ENCODE peak calls at places on chromosome 21, in six cellular contexts. H, D, O, U, G and J are unnamed samples.

GRCh38 chr21:25369524-25370300 is 237.6 kb downstream of the MRPL39 start:
- DNase-seq in O (no peak), G (no peak), H (no peak), D (no peak), U (no peak), J (no peak)

GRCh38 chr21:34621434-34622000 is 6.6 kb upstream of the RCAN1 start:
- DNase-seq in O (no peak), H (no peak), G (no peak), D (no peak), U (no peak), J (no peak)

GRCh38 chr21:45836268-45836655 is 145.3 kb upstream of the COL6A1 start:
- DNase-seq in D (no peak), G (no peak), H (no peak), U (no peak), O (no peak), J (no peak)

GRCh38 chr21:8991968-8992621 is 1529.3 kb upstream of the TPTE start:
- DNase-seq in H (no peak), D (no peak), O (no peak), U (no peak), G (no peak), J (no peak)

GRCh38 chr21:26135520-26135919 is 35.0 kb downstream of the APP start:
- DNase-seq in H (no peak), G (no peak), D (no peak), O (no peak), U (no peak), J (no peak)

GRCh38 chr21:43937898-43938309 is 72.9 kb downstream of the AGPAT3 start:
- DNase-seq in D (no peak), H (peak), G (no peak), O (no peak), U (peak), J (no peak)

GRCh38 chr21:45264146-45264918 is 23.4 kb downstream of the POFUT2 start:
- DNase-seq in G (no peak), D (no peak), O (peak), H (no peak), U (no peak), J (no peak)

GRCh38 chr21:17752171-17752570 is 67.0 kb downstream of the C21orf91 start:
- DNase-seq in D (no peak), O (no peak), G (no peak), U (no peak), H (no peak), J (no peak)

GRCh38 chr21:29238967-29239289 is 59.8 kb upstream of the BACH1 start:
- DNase-seq in G (no peak), D (no peak), U (no peak), H (peak), O (no peak), J (no peak)

GRCh38 chr21:45074818-45075605 is 632 bp downstream of the ADARB1 start:
- DNase-seq in G (no peak), H (peak), D (no peak), U (no peak), O (peak), J (no peak)

GRCh38 chr21:33540711-33541104 is 1.2 kb downstream of the GART start:
- DNase-seq in O (no peak), U (peak), D (no peak), H (no peak), G (no peak), J (no peak)

GRCh38 chr21:46211786-46212720 is 16.5 kb downstream of the LSS start:
- DNase-seq in H (no peak), D (no peak), G (no peak), U (no peak), O (peak), J (no peak)

GRCh38 chr21:34796518-34797201 is 127.9 kb downstream of the CLIC6 start:
- DNase-seq in U (no peak), D (no peak), G (no peak), O (no peak), H (no peak), J (no peak)

GRCh38 chr21:19122371-19122770 is 718.8 kb upstream of the TMPRSS15 start:
- DNase-seq in H (no peak), D (no peak), G (no peak), U (no peak), O (no peak), J (no peak)

GRCh38 chr21:29177800-29178199 is 47.4 kb downstream of the MAP3K7CL start:
- DNase-seq in O (no peak), H (no peak), U (no peak), D (no peak), G (no peak), J (no peak)

GRCh38 chr21:45326169-45326833 is 38.6 kb upstream of the POFUT2 start:
- DNase-seq in H (no peak), G (no peak), O (no peak), U (no peak), D (no peak), J (no peak)

GRCh38 chr21:17742940-17743592 is 76.1 kb downstream of the C21orf91 start:
- DNase-seq in D (no peak), U (no peak), O (no peak), H (no peak), G (no peak), J (no peak)

GRCh38 chr21:16800536-16800935 is 712.3 kb upstream of the CXADR start:
- DNase-seq in D (no peak), H (no peak), G (no peak), O (no peak), U (no peak), J (no peak)

GRCh38 chr21:45262616-45263015 is 25.1 kb downstream of the POFUT2 start:
- DNase-seq in U (peak), D (no peak), G (no peak), H (no peak), O (no peak), J (no peak)

GRCh38 chr21:44699502-44700001 is 2.6 kb downstream of the KRTAP10-12 start:
- DNase-seq in H (no peak), O (no peak), D (no peak), G (no peak), U (no peak), J (no peak)

GRCh38 chr21:16124397-16125130 is 394.8 kb downstream of the USP25 start:
- DNase-seq in U (no peak), O (no peak), H (no peak), D (peak), G (no peak), J (peak)

GRCh38 chr21:46409641-46410406 is 48.9 kb upstream of the DIP2A start:
- DNase-seq in O (no peak), H (no peak), U (no peak), G (no peak), D (no peak), J (no peak)

GRCh38 chr21:45450741-45451740 is 46.1 kb downstream of the COL18A1 start:
- DNase-seq in G (no peak), O (no peak), H (no peak), D (no peak), U (no peak), J (no peak)

GRCh38 chr21:27532081-27532480 is 565.2 kb upstream of the ADAMTS5 start:
- DNase-seq in H (no peak), O (no peak), U (no peak), G (no peak), D (no peak), J (no peak)

GRCh38 chr21:33642896-33643657 is 776 bp downstream of the ITSN1 start:
- DNase-seq in H (no peak), O (no peak), G (no peak), D (no peak), U (peak), J (no peak)

GRCh38 chr21:45766501-45766900 is 123.0 kb downstream of the PCBP3 start:
- DNase-seq in H (no peak), D (no peak), O (no peak), G (no peak), U (no peak), J (no peak)

GRCh38 chr21:35086357-35086756 is 37.3 kb upstream of the RUNX1 start:
- DNase-seq in O (no peak), H (no peak), U (no peak), G (no peak), D (no peak), J (no peak)

GRCh38 chr21:45590246-45590725 is 48.0 kb upstream of the SLC19A1 start:
- DNase-seq in O (peak), D (no peak), G (no peak), U (peak), H (peak), J (no peak)

GRCh38 chr21:16942703-16943102 is 570.1 kb upstream of the CXADR start:
- DNase-seq in H (no peak), G (no peak), O (no peak), U (no peak), D (no peak), J (no peak)

GRCh38 chr21:17799414-17800164 is 19.6 kb downstream of the C21orf91 start:
- DNase-seq in D (no peak), U (no peak), O (no peak), H (no peak), G (no peak), J (no peak)

GRCh38 chr21:28746166-28746565 is 246.5 kb downstream of the LTN1 start:
- DNase-seq in H (no peak), O (no peak), G (no peak), D (no peak), U (no peak), J (no peak)

GRCh38 chr21:45140346-45140940 is 66.1 kb downstream of the ADARB1 start:
- DNase-seq in U (peak), O (peak), D (peak), G (no peak), H (peak), J (peak)

GRCh38 chr21:44761011-44761729 is 40.5 kb downstream of the UBE2G2 start:
- DNase-seq in U (peak), G (no peak), D (no peak), O (no peak), H (no peak), J (no peak)

GRCh38 chr21:26835027-26835713 is 10.0 kb downstream of the ADAMTS1 start:
- DNase-seq in O (no peak), D (no peak), G (no peak), U (no peak), H (no peak), J (peak)

GRCh38 chr21:16285646-16286223 is 556.0 kb downstream of the USP25 start:
- DNase-seq in O (no peak), H (no peak), G (no peak), D (no peak), U (no peak), J (no peak)

GRCh38 chr21:29716753-29717152 is 223.0 kb downstream of the GRIK1 start:
- DNase-seq in H (no peak), D (no peak), U (no peak), G (no peak), O (no peak), J (no peak)

GRCh38 chr21:46627726-46628125 is 7.7 kb upstream of the PRMT2 start:
- DNase-seq in O (no peak), H (no peak), G (no peak), U (no peak), D (no peak), J (no peak)

DNA sequence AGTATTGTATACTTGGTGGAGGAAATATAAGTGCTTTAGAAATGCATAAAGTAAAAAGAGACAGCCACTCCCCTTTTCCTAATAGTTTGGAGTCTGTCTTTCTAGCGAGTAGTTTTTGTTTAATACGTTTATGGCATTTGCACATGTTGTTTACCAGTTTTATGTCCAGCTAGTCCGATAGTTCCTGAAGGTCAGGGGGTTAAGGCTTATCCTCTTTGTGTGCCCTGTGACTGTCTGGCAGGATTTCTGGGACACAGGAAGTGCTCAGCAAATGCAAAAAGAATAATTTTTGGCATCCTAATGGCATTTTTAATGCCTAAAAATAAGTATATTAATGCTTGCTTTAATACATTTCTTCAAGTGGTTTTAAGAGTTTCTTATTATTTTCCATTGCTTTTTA is 58.4 kb downstream of the DYRK1A start:
- DNase-seq in O (no peak), H (no peak), U (no peak), D (no peak), G (no peak), J (no peak)
- H3K4me3 ChIP-seq in O (no peak), H (no peak), U (no peak), D (no peak), G (no peak), J (no peak)

GRCh38 chr21:31098576-31099005 is 60.3 kb upstream of the KRTAP19-8 start:
- DNase-seq in H (peak), G (peak), D (peak), U (peak), O (peak), J (no peak)
- TF ChIP-seq CTCF in H (peak), G (peak), D (peak), U (peak), O (peak), J (peak)

GRCh38 chr21:36211660-36212512 is 55.3 kb downstream of the DOP1B start:
- DNase-seq in O (no peak), U (no peak), G (no peak), D (peak), H (no peak), J (peak)
- H3K4me3 ChIP-seq in O (no peak), U (no peak), G (no peak), D (no peak), H (no peak), J (no peak)

DNA sequence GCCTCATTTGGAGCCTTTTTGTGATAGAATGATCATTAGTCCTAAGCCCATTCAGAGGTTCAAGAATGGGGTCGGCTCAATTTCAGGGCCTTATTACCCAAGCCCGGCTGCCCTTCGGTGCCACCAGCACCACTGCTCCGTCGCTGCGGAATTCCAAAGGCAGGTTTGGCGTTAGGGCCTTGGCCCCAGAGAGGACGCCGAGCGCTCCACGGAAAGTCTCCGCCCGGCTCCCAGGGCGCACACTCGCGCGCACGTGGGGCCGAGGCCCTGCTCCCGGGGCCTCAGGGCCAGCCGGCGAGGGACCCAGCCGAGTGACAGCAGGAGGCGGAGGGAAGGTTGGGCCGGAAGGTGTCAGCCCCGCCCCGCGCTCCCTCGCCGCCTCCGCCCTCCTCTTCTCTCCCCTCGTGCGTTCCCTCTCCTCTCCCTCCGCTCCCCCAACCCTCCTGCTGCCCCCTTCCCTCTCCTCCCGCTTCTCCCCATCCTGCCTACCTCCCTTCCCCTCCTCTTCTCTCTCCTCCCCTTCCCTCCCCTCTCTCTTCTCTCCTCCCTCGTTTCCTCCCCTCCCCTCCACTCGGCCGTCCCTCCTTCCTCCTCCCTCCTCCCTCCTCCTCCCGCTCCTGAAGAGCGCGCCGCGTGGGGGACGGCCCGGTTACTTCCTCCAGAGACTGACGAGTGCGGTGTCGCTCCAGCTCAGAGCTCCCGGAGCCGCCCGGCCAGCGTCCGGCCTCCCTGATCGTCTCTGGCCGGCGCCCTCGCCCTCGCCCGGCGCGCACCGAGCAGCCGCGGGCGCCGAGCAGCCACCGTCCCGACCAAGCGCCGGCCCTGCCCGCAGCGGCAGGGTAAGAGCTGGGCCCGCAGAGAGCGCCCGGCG is at the start of gene ETS2:
- DNase-seq in O (peak), H (peak), G (peak), U (peak), D (peak), J (no peak)
- TF ChIP-seq CTCF in O (peak), H (no peak), G (no peak), U (peak), D (no peak), J (no peak)

DNA sequence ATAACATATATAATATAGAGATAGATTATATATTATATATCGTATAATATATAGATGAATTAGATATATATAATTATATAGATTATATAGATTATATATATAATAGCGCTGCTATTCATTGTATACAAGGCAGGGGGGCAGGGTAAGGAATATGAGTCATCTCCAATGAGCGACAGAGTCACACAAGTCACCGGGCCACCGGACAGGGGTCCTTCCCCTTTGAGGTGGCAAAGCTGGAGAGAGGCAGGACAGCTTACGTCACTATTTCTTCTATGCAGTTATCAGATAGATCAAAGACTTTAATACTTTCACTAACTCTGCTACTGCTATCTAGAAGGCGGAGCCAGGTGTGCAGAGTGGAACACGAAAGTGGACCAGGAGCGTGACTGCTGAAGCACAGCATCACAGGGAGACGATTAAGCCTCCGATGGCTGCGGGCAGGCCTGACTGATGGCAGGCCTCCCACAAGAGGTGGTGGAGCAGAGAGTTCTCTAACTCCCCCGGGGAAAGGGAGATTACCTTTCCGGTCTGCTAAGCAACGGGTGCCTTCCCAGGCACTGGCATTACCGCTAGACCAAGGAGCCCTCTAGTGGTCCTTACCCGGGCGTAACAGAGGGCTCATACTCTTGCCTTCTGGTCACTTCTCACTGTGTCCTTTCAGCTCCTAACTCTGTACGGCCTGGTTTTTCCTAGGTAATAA is 2154.7 kb downstream of the MRPL39 start:
- DNase-seq in H (peak), D (no peak), G (no peak), U (no peak), O (no peak), J (peak)
- H3K4me3 ChIP-seq in H (no peak), D (no peak), G (no peak), U (no peak), O (no peak), J (no peak)

DNA sequence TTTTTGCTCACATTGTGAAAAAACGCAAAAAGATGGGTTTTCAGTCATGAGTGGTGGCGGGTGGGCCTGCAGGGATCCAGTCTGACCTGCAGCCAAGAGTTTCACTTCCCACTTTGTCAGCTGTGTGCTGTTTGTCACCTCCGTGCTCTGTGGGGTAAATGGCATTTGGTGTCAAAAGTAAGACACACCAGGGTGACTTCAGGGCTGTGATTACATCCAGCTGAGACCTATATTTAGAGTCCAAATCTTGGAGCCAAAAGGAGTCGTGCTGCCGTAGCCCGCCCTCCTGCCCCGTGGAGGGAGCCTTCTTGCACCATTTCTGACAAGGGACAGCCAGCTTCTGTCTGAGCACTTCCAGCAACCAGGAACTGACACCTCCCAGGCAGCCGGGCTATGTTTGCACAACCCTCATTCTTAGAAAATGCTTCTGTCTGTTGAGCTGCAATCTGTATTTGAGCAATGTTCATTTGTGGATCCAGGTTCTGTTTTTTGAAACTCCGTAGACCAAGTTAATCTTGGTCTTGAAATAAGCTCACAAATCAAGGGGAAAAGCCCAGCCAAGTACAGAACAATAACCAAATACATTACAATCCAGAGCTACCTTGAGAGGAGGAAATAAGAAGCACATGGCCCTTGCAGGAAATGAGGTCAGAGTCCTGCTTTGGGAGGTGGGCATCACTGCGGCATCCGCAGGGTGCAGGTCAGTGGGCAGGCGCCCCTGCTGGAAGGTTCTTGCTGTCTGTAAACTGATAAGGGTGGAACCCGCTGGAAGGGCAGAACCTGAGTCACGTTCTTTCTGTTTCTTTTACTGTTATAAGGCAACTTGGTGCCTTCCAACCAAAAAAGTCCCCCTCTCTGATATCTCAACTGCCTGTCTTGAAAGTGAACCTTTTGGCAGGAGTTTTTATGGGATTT is 14.4 kb downstream of the ABCG1 start:
- DNase-seq in U (peak), O (no peak), H (peak), G (peak), D (no peak), J (no peak)
- TF ChIP-seq CTCF in U (peak), O (no peak), H (no peak), G (peak), D (peak), J (peak)

DNA sequence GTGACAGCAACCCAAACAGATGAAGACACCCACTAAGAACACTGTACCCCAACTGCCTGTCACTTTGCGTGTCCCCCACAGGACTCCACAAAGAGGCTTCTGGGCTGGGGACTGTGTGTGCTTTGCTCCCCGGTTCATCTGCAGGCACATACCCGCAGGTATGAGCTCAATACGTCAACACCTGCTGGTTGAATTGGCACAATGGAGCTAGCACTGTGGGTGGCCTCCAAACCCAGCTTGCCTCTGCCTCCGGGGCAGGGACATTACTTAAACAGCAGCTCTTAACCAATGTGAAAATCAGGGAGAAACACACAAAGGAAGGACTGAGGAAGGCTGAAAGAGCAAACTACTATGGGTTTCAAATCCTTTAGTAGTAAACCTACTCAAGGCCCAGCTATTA is 140.2 kb upstream of the TIAM1 start:
- DNase-seq in H (no peak), U (no peak), G (no peak), D (no peak), O (no peak), J (no peak)
- H3K4me3 ChIP-seq in H (no peak), U (no peak), G (no peak), D (no peak), O (no peak), J (no peak)